ENCODE peak calls at places on chromosomes 12 and 14, in seven cellular contexts. One of them, this sample, is unnamed.

GRCh38 chr14:76742961-76743360 is 18.3 kb upstream of the VASH1 start:
- DNase-seq in endothelial cell of umbilical vein: no peak
- DNase-seq in A549: no peak
- DNase-seq in astrocyte: no peak
- DNase-seq in mesendoderm: no peak
- DNase-seq in mammary epithelial cell: no peak
- DNase-seq in IMR-90: no peak
- DNase-seq in this sample: no peak

GRCh38 chr12:77608157-77608755 is 222.4 kb upstream of the NAV3 start:
- DNase-seq in mesendoderm: no peak
- DNase-seq in A549: no peak
- DNase-seq in IMR-90: no peak
- DNase-seq in endothelial cell of umbilical vein: no peak
- DNase-seq in mammary epithelial cell: no peak
- DNase-seq in astrocyte: no peak
- DNase-seq in this sample: no peak

GRCh38 chr12:25182765-25183164 is 12.2 kb downstream of the DNAI7 start:
- DNase-seq in A549: no peak
- DNase-seq in mammary epithelial cell: no peak
- DNase-seq in astrocyte: no peak
- DNase-seq in mesendoderm: no peak
- DNase-seq in endothelial cell of umbilical vein: no peak
- DNase-seq in IMR-90: no peak
- DNase-seq in this sample: no peak

GRCh38 chr14:24258548-24259265 is 4.3 kb downstream of the TGM1 start:
- DNase-seq in IMR-90: no peak
- DNase-seq in mesendoderm: no peak
- DNase-seq in astrocyte: no peak
- DNase-seq in mammary epithelial cell: no peak
- DNase-seq in A549: no peak
- DNase-seq in endothelial cell of umbilical vein: no peak
- DNase-seq in this sample: no peak

GRCh38 chr12:81294325-81295190 is 216.7 kb downstream of the ACSS3 start:
- DNase-seq in IMR-90: no peak
- DNase-seq in mammary epithelial cell: no peak
- DNase-seq in astrocyte: peak
- DNase-seq in mesendoderm: no peak
- DNase-seq in A549: peak
- DNase-seq in endothelial cell of umbilical vein: no peak
- DNase-seq in this sample: no peak

GRCh38 chr14:68042591-68043210 is 223.1 kb downstream of the RAD51B start:
- DNase-seq in endothelial cell of umbilical vein: no peak
- DNase-seq in IMR-90: no peak
- DNase-seq in mammary epithelial cell: peak
- DNase-seq in mesendoderm: peak
- DNase-seq in A549: peak
- DNase-seq in astrocyte: no peak
- DNase-seq in this sample: no peak

GRCh38 chr12:27177716-27178115 is 66.4 kb upstream of the STK38L start:
- DNase-seq in IMR-90: peak
- DNase-seq in endothelial cell of umbilical vein: peak
- DNase-seq in mesendoderm: peak
- DNase-seq in A549: peak
- DNase-seq in mammary epithelial cell: peak
- DNase-seq in astrocyte: peak
- DNase-seq in this sample: no peak

GRCh38 chr12:52846356-52846970 is 2.3 kb downstream of the KRT78 start:
- DNase-seq in IMR-90: no peak
- DNase-seq in mesendoderm: no peak
- DNase-seq in astrocyte: no peak
- DNase-seq in mammary epithelial cell: no peak
- DNase-seq in endothelial cell of umbilical vein: no peak
- DNase-seq in A549: no peak
- DNase-seq in this sample: no peak

GRCh38 chr12:98002887-98003493 is 512.4 kb upstream of the TMPO start:
- DNase-seq in A549: peak
- DNase-seq in IMR-90: peak
- DNase-seq in astrocyte: peak
- DNase-seq in endothelial cell of umbilical vein: peak
- DNase-seq in mesendoderm: peak
- DNase-seq in mammary epithelial cell: peak
- DNase-seq in this sample: peak

GRCh38 chr12:16636435-16637055 is 30.6 kb upstream of the LMO3 start:
- DNase-seq in IMR-90: no peak
- DNase-seq in mammary epithelial cell: no peak
- DNase-seq in A549: no peak
- DNase-seq in endothelial cell of umbilical vein: no peak
- DNase-seq in mesendoderm: no peak
- DNase-seq in astrocyte: no peak
- DNase-seq in this sample: no peak

GRCh38 chr14:22996823-22997301 is 13.1 kb downstream of the C14orf93 start:
- DNase-seq in astrocyte: no peak
- DNase-seq in IMR-90: no peak
- DNase-seq in A549: no peak
- DNase-seq in mammary epithelial cell: no peak
- DNase-seq in endothelial cell of umbilical vein: no peak
- DNase-seq in mesendoderm: no peak
- DNase-seq in this sample: no peak

GRCh38 chr14:44379292-44379977 is 127.6 kb downstream of the FSCB start:
- DNase-seq in astrocyte: no peak
- DNase-seq in mesendoderm: peak
- DNase-seq in endothelial cell of umbilical vein: no peak
- DNase-seq in A549: no peak
- DNase-seq in mammary epithelial cell: no peak
- DNase-seq in IMR-90: no peak
- DNase-seq in this sample: no peak

GRCh38 chr14:94100847-94101246 is 9.7 kb upstream of the IFI27 start:
- DNase-seq in A549: peak
- DNase-seq in mesendoderm: peak
- DNase-seq in astrocyte: peak
- DNase-seq in IMR-90: peak
- DNase-seq in mammary epithelial cell: peak
- DNase-seq in endothelial cell of umbilical vein: no peak
- DNase-seq in this sample: no peak

GRCh38 chr14:61472025-61472672 is 150.8 kb downstream of the PRKCH start:
- DNase-seq in IMR-90: peak
- DNase-seq in endothelial cell of umbilical vein: peak
- DNase-seq in mammary epithelial cell: peak
- DNase-seq in A549: peak
- DNase-seq in mesendoderm: no peak
- DNase-seq in astrocyte: peak
- DNase-seq in this sample: no peak

GRCh38 chr12:108449478-108449877 is 65.6 kb upstream of the FICD start:
- DNase-seq in A549: no peak
- DNase-seq in IMR-90: no peak
- DNase-seq in mesendoderm: peak
- DNase-seq in mammary epithelial cell: no peak
- DNase-seq in astrocyte: no peak
- DNase-seq in endothelial cell of umbilical vein: no peak
- DNase-seq in this sample: no peak

GRCh38 chr12:108448246-108448645 is 66.8 kb upstream of the FICD start:
- DNase-seq in A549: no peak
- DNase-seq in mammary epithelial cell: no peak
- DNase-seq in mesendoderm: no peak
- DNase-seq in IMR-90: no peak
- DNase-seq in astrocyte: no peak
- DNase-seq in endothelial cell of umbilical vein: no peak
- DNase-seq in this sample: no peak

GRCh38 chr12:108442910-108443309 is 72.2 kb upstream of the FICD start:
- DNase-seq in IMR-90: no peak
- DNase-seq in mesendoderm: no peak
- DNase-seq in A549: no peak
- DNase-seq in mammary epithelial cell: no peak
- DNase-seq in endothelial cell of umbilical vein: no peak
- DNase-seq in astrocyte: no peak
- DNase-seq in this sample: peak

GRCh38 chr12:108447168-108447840 is 67.8 kb upstream of the FICD start:
- DNase-seq in IMR-90: peak
- DNase-seq in mammary epithelial cell: no peak
- DNase-seq in A549: no peak
- DNase-seq in mesendoderm: peak
- DNase-seq in endothelial cell of umbilical vein: no peak
- DNase-seq in astrocyte: no peak
- DNase-seq in this sample: no peak

DNA sequence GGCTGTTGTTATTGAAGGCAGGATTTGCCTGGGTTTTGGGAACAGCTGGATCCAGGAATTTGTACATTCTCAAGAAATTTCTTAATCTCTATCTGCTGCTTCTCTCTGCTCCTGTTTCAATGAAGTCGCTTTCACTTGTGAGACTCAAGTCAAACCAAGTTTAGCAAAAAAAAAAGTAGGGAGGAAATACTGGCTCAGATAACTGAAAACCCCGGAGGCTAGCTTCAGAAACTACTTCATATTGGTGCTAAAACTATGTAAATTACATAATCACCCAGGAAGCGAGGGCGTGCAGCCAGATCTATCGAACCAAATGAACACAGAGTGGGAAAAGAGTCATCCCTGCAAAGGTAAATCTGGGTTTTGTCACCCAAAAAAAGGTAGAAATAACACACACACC is 68.3 kb upstream of the FICD start:
- DNase-seq in mesendoderm: peak
- DNase-seq in A549: no peak
- DNase-seq in endothelial cell of umbilical vein: no peak
- DNase-seq in IMR-90: no peak
- DNase-seq in astrocyte: no peak
- DNase-seq in mammary epithelial cell: peak
- DNase-seq in this sample: no peak
- H3K4me2 ChIP-seq in mesendoderm: no peak
- H3K4me2 ChIP-seq in A549: no peak
- H3K4me2 ChIP-seq in endothelial cell of umbilical vein: no peak
- H3K4me2 ChIP-seq in IMR-90: no peak
- H3K4me2 ChIP-seq in astrocyte: no peak
- H3K4me2 ChIP-seq in mammary epithelial cell: peak
- H3K4me2 ChIP-seq in this sample: peak

DNA sequence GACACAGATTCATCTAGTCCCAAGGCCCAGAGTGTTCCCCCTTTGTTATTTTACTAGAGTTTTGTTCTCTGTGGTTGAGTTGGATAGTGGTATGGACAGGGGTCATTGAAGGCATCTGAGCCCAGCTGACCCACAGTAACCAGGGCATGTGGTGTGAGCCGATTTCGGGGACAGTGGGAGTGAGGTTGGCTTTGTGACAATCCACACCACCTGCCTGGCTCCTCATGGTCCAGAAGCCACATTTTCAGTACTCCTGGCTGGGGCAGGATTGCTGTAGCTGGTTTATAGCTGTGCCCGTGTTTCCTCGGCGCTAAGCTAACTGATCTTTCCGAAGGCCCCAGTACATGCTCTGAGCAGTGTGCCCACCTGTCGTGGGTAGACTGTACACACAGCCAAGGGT is 116.0 kb downstream of the TSPAN9 start:
- DNase-seq in mammary epithelial cell: no peak
- DNase-seq in IMR-90: no peak
- DNase-seq in astrocyte: no peak
- DNase-seq in A549: no peak
- DNase-seq in endothelial cell of umbilical vein: no peak
- DNase-seq in mesendoderm: no peak
- DNase-seq in this sample: no peak
- H3K4me2 ChIP-seq in mammary epithelial cell: no peak
- H3K4me2 ChIP-seq in IMR-90: no peak
- H3K4me2 ChIP-seq in astrocyte: no peak
- H3K4me2 ChIP-seq in A549: no peak
- H3K4me2 ChIP-seq in endothelial cell of umbilical vein: no peak
- H3K4me2 ChIP-seq in mesendoderm: no peak
- H3K4me2 ChIP-seq in this sample: no peak

GRCh38 chr12:132355742-132356681 is 26.6 kb upstream of the GALNT9 start:
- DNase-seq in astrocyte: no peak
- DNase-seq in mesendoderm: no peak
- DNase-seq in mammary epithelial cell: no peak
- DNase-seq in IMR-90: no peak
- DNase-seq in A549: no peak
- DNase-seq in endothelial cell of umbilical vein: no peak
- DNase-seq in this sample: no peak
- H3K4me2 ChIP-seq in astrocyte: no peak
- H3K4me2 ChIP-seq in mesendoderm: no peak
- H3K4me2 ChIP-seq in mammary epithelial cell: no peak
- H3K4me2 ChIP-seq in IMR-90: no peak
- H3K4me2 ChIP-seq in A549: peak
- H3K4me2 ChIP-seq in endothelial cell of umbilical vein: no peak
- H3K4me2 ChIP-seq in this sample: no peak

GRCh38 chr12:66644151-66644550 is 34.7 kb downstream of the GRIP1 start:
- DNase-seq in endothelial cell of umbilical vein: no peak
- DNase-seq in astrocyte: peak
- DNase-seq in mesendoderm: no peak
- DNase-seq in IMR-90: no peak
- DNase-seq in A549: no peak
- DNase-seq in mammary epithelial cell: no peak
- DNase-seq in this sample: no peak

GRCh38 chr12:66648336-66648735 is 30.5 kb downstream of the GRIP1 start:
- DNase-seq in astrocyte: peak
- DNase-seq in mammary epithelial cell: no peak
- DNase-seq in mesendoderm: no peak
- DNase-seq in IMR-90: peak
- DNase-seq in A549: no peak
- DNase-seq in endothelial cell of umbilical vein: no peak
- DNase-seq in this sample: no peak

GRCh38 chr12:66647034-66647691 is 31.7 kb downstream of the GRIP1 start:
- DNase-seq in endothelial cell of umbilical vein: no peak
- DNase-seq in astrocyte: peak
- DNase-seq in mammary epithelial cell: peak
- DNase-seq in A549: no peak
- DNase-seq in mesendoderm: no peak
- DNase-seq in IMR-90: peak
- DNase-seq in this sample: no peak
- H3K4me2 ChIP-seq in endothelial cell of umbilical vein: no peak
- H3K4me2 ChIP-seq in astrocyte: peak
- H3K4me2 ChIP-seq in mammary epithelial cell: peak
- H3K4me2 ChIP-seq in A549: no peak
- H3K4me2 ChIP-seq in mesendoderm: no peak
- H3K4me2 ChIP-seq in IMR-90: peak
- H3K4me2 ChIP-seq in this sample: no peak

DNA sequence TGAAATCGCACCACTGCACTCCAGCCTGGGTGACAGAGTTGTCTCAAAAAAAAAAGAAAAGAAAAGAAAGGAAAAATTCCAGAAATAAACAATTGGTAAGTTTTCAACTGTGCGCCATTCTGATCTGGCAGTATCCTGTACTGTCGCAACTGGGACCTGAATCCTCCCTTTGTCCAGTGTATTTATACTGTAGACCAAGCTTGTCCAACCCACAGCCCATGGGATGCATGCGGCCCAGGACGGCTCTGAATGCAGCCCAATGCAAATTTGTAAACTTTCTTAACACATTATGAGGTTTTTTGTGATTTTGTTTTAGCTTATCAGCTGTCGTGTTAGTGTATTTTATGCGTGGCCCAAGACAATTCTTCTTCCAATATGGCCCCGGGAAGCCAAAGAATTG is 84.7 kb downstream of the TMCC3 start:
- DNase-seq in mesendoderm: no peak
- DNase-seq in IMR-90: no peak
- DNase-seq in endothelial cell of umbilical vein: no peak
- DNase-seq in A549: no peak
- DNase-seq in astrocyte: no peak
- DNase-seq in mammary epithelial cell: no peak
- DNase-seq in this sample: no peak
- H3K4me2 ChIP-seq in mesendoderm: no peak
- H3K4me2 ChIP-seq in IMR-90: no peak
- H3K4me2 ChIP-seq in endothelial cell of umbilical vein: no peak
- H3K4me2 ChIP-seq in A549: no peak
- H3K4me2 ChIP-seq in astrocyte: no peak
- H3K4me2 ChIP-seq in mammary epithelial cell: no peak
- H3K4me2 ChIP-seq in this sample: no peak

GRCh38 chr12:67803450-67804034 is 155.0 kb downstream of the DYRK2 start:
- DNase-seq in mesendoderm: no peak
- DNase-seq in A549: no peak
- DNase-seq in IMR-90: no peak
- DNase-seq in astrocyte: no peak
- DNase-seq in endothelial cell of umbilical vein: no peak
- DNase-seq in mammary epithelial cell: no peak
- DNase-seq in this sample: peak
- H3K4me2 ChIP-seq in mesendoderm: no peak
- H3K4me2 ChIP-seq in A549: no peak
- H3K4me2 ChIP-seq in IMR-90: no peak
- H3K4me2 ChIP-seq in astrocyte: no peak
- H3K4me2 ChIP-seq in endothelial cell of umbilical vein: no peak
- H3K4me2 ChIP-seq in mammary epithelial cell: no peak
- H3K4me2 ChIP-seq in this sample: peak

This sample was measured in GM23338.